ENCODE peak calls at places on chromosomes 11 and 22, in five cellular contexts. One of them, this sample, is unnamed.

GRCh38 chr11:120756931-120757330 is 245.4 kb downstream of the GRIK4 start:
- DNase-seq in iPS-NIHi11: peak; percentile 8
- DNase-seq in stimulated activated effector memory CD8-positive, alpha-beta T cell treated with anti-CD3 and anti-CD28 coated beads, Interleukin-12 subunit alpha, Interleukin-12 subunit beta, amount 100 ng/mL, for 72 hours: no peak
- DNase-seq in psoas muscle: no peak
- DNase-seq in activated T-helper 1 cell treated with Interleukin-2 at 50 U/mL for 16 hours: no peak
- DNase-seq in this sample: no peak

GRCh38 chr11:34654491-34655334 is 33.8 kb downstream of the EHF start:
- DNase-seq in iPS-NIHi11: peak; percentile 26
- DNase-seq in stimulated activated effector memory CD8-positive, alpha-beta T cell treated with anti-CD3 and anti-CD28 coated beads, Interleukin-12 subunit alpha, Interleukin-12 subunit beta, amount 100 ng/mL, for 72 hours: peak; percentile 26
- DNase-seq in psoas muscle: peak; percentile 89
- DNase-seq in activated T-helper 1 cell treated with Interleukin-2 at 50 U/mL for 16 hours: no peak
- DNase-seq in this sample: no peak

GRCh38 chr22:44952863-44953790 is 56.7 kb downstream of the PHF21B start:
- DNase-seq in iPS-NIHi11: no peak
- DNase-seq in stimulated activated effector memory CD8-positive, alpha-beta T cell treated with anti-CD3 and anti-CD28 coated beads, Interleukin-12 subunit alpha, Interleukin-12 subunit beta, amount 100 ng/mL, for 72 hours: no peak
- DNase-seq in psoas muscle: no peak
- DNase-seq in activated T-helper 1 cell treated with Interleukin-2 at 50 U/mL for 16 hours: no peak
- DNase-seq in this sample: peak; percentile 9

GRCh38 chr11:36073411-36074203 is 129.7 kb downstream of the LDLRAD3 start:
- DNase-seq in iPS-NIHi11: no peak
- DNase-seq in stimulated activated effector memory CD8-positive, alpha-beta T cell treated with anti-CD3 and anti-CD28 coated beads, Interleukin-12 subunit alpha, Interleukin-12 subunit beta, amount 100 ng/mL, for 72 hours: no peak
- DNase-seq in psoas muscle: peak; percentile 74
- DNase-seq in activated T-helper 1 cell treated with Interleukin-2 at 50 U/mL for 16 hours: no peak
- DNase-seq in this sample: no peak

GRCh38 chr11:60206616-60207015 is 23.7 kb upstream of the MS4A6A start:
- DNase-seq in iPS-NIHi11: no peak
- DNase-seq in stimulated activated effector memory CD8-positive, alpha-beta T cell treated with anti-CD3 and anti-CD28 coated beads, Interleukin-12 subunit alpha, Interleukin-12 subunit beta, amount 100 ng/mL, for 72 hours: no peak
- DNase-seq in psoas muscle: no peak
- DNase-seq in activated T-helper 1 cell treated with Interleukin-2 at 50 U/mL for 16 hours: no peak
- DNase-seq in this sample: no peak

GRCh38 chr22:24155597-24156145 is 25.6 kb upstream of the SUSD2 start:
- DNase-seq in iPS-NIHi11: peak; percentile 82
- DNase-seq in stimulated activated effector memory CD8-positive, alpha-beta T cell treated with anti-CD3 and anti-CD28 coated beads, Interleukin-12 subunit alpha, Interleukin-12 subunit beta, amount 100 ng/mL, for 72 hours: peak; percentile 72
- DNase-seq in psoas muscle: peak; percentile 87
- DNase-seq in activated T-helper 1 cell treated with Interleukin-2 at 50 U/mL for 16 hours: peak; percentile 27
- DNase-seq in this sample: peak; percentile 68

GRCh38 chr11:66861774-66862558 is 5.1 kb downstream of the LRFN4 start:
- DNase-seq in iPS-NIHi11: no peak
- DNase-seq in stimulated activated effector memory CD8-positive, alpha-beta T cell treated with anti-CD3 and anti-CD28 coated beads, Interleukin-12 subunit alpha, Interleukin-12 subunit beta, amount 100 ng/mL, for 72 hours: no peak
- DNase-seq in psoas muscle: no peak
- DNase-seq in activated T-helper 1 cell treated with Interleukin-2 at 50 U/mL for 16 hours: no peak
- DNase-seq in this sample: no peak

GRCh38 chr22:19719055-19719482 is 4.3 kb upstream of the GP1BB start:
- DNase-seq in iPS-NIHi11: no peak
- DNase-seq in stimulated activated effector memory CD8-positive, alpha-beta T cell treated with anti-CD3 and anti-CD28 coated beads, Interleukin-12 subunit alpha, Interleukin-12 subunit beta, amount 100 ng/mL, for 72 hours: no peak
- DNase-seq in psoas muscle: no peak
- DNase-seq in activated T-helper 1 cell treated with Interleukin-2 at 50 U/mL for 16 hours: no peak
- DNase-seq in this sample: no peak

GRCh38 chr22:30968015-30968923 is at the start of gene MORC2:
- DNase-seq in iPS-NIHi11: peak; percentile 67
- DNase-seq in stimulated activated effector memory CD8-positive, alpha-beta T cell treated with anti-CD3 and anti-CD28 coated beads, Interleukin-12 subunit alpha, Interleukin-12 subunit beta, amount 100 ng/mL, for 72 hours: no peak
- DNase-seq in psoas muscle: peak; percentile 69
- DNase-seq in activated T-helper 1 cell treated with Interleukin-2 at 50 U/mL for 16 hours: no peak
- DNase-seq in this sample: no peak

GRCh38 chr22:33864723-33865130 is 55.5 kb downstream of the LARGE1 start:
- DNase-seq in iPS-NIHi11: no peak
- DNase-seq in stimulated activated effector memory CD8-positive, alpha-beta T cell treated with anti-CD3 and anti-CD28 coated beads, Interleukin-12 subunit alpha, Interleukin-12 subunit beta, amount 100 ng/mL, for 72 hours: no peak
- DNase-seq in psoas muscle: no peak
- DNase-seq in activated T-helper 1 cell treated with Interleukin-2 at 50 U/mL for 16 hours: no peak
- DNase-seq in this sample: no peak

GRCh38 chr11:7019500-7020182 is 505 bp downstream of the ZNF214 start:
- DNase-seq in iPS-NIHi11: peak; percentile 44
- DNase-seq in stimulated activated effector memory CD8-positive, alpha-beta T cell treated with anti-CD3 and anti-CD28 coated beads, Interleukin-12 subunit alpha, Interleukin-12 subunit beta, amount 100 ng/mL, for 72 hours: no peak
- DNase-seq in psoas muscle: peak; percentile 23
- DNase-seq in activated T-helper 1 cell treated with Interleukin-2 at 50 U/mL for 16 hours: no peak
- DNase-seq in this sample: no peak

GRCh38 chr11:69317401-69318092 is 23.6 kb downstream of the MYEOV start:
- DNase-seq in iPS-NIHi11: no peak
- DNase-seq in stimulated activated effector memory CD8-positive, alpha-beta T cell treated with anti-CD3 and anti-CD28 coated beads, Interleukin-12 subunit alpha, Interleukin-12 subunit beta, amount 100 ng/mL, for 72 hours: no peak
- DNase-seq in psoas muscle: no peak
- DNase-seq in activated T-helper 1 cell treated with Interleukin-2 at 50 U/mL for 16 hours: no peak
- DNase-seq in this sample: no peak

GRCh38 chr11:83265331-83265730 is 20.8 kb downstream of the CCDC90B start:
- DNase-seq in iPS-NIHi11: no peak
- DNase-seq in stimulated activated effector memory CD8-positive, alpha-beta T cell treated with anti-CD3 and anti-CD28 coated beads, Interleukin-12 subunit alpha, Interleukin-12 subunit beta, amount 100 ng/mL, for 72 hours: no peak
- DNase-seq in psoas muscle: no peak
- DNase-seq in activated T-helper 1 cell treated with Interleukin-2 at 50 U/mL for 16 hours: no peak
- DNase-seq in this sample: no peak

GRCh38 chr11:130314184-130314748 is 451 bp downstream of the ZBTB44 start:
- DNase-seq in iPS-NIHi11: peak; percentile 80
- DNase-seq in stimulated activated effector memory CD8-positive, alpha-beta T cell treated with anti-CD3 and anti-CD28 coated beads, Interleukin-12 subunit alpha, Interleukin-12 subunit beta, amount 100 ng/mL, for 72 hours: peak; percentile 83
- DNase-seq in psoas muscle: peak; percentile 67
- DNase-seq in activated T-helper 1 cell treated with Interleukin-2 at 50 U/mL for 16 hours: peak; percentile 62
- DNase-seq in this sample: peak; percentile 75

GRCh38 chr11:13448876-13449275 is 14.1 kb downstream of the BTBD10 start:
- DNase-seq in iPS-NIHi11: no peak
- DNase-seq in stimulated activated effector memory CD8-positive, alpha-beta T cell treated with anti-CD3 and anti-CD28 coated beads, Interleukin-12 subunit alpha, Interleukin-12 subunit beta, amount 100 ng/mL, for 72 hours: no peak
- DNase-seq in psoas muscle: peak; percentile 20
- DNase-seq in activated T-helper 1 cell treated with Interleukin-2 at 50 U/mL for 16 hours: no peak
- DNase-seq in this sample: peak; percentile 4

GRCh38 chr22:31055322-31056159 is 25.6 kb upstream of the SMTN start:
- DNase-seq in iPS-NIHi11: peak; percentile 76
- DNase-seq in stimulated activated effector memory CD8-positive, alpha-beta T cell treated with anti-CD3 and anti-CD28 coated beads, Interleukin-12 subunit alpha, Interleukin-12 subunit beta, amount 100 ng/mL, for 72 hours: no peak
- DNase-seq in psoas muscle: peak; percentile 86
- DNase-seq in activated T-helper 1 cell treated with Interleukin-2 at 50 U/mL for 16 hours: no peak
- DNase-seq in this sample: no peak

GRCh38 chr11:79269923-79270322 is 170.9 kb downstream of the TENM4 start:
- DNase-seq in iPS-NIHi11: peak; percentile 24
- DNase-seq in stimulated activated effector memory CD8-positive, alpha-beta T cell treated with anti-CD3 and anti-CD28 coated beads, Interleukin-12 subunit alpha, Interleukin-12 subunit beta, amount 100 ng/mL, for 72 hours: no peak
- DNase-seq in psoas muscle: no peak
- DNase-seq in activated T-helper 1 cell treated with Interleukin-2 at 50 U/mL for 16 hours: no peak
- DNase-seq in this sample: no peak

GRCh38 chr11:18191376-18191775 is 18.7 kb downstream of the MRGPRX4 start:
- DNase-seq in iPS-NIHi11: no peak
- DNase-seq in stimulated activated effector memory CD8-positive, alpha-beta T cell treated with anti-CD3 and anti-CD28 coated beads, Interleukin-12 subunit alpha, Interleukin-12 subunit beta, amount 100 ng/mL, for 72 hours: no peak
- DNase-seq in psoas muscle: no peak
- DNase-seq in activated T-helper 1 cell treated with Interleukin-2 at 50 U/mL for 16 hours: no peak
- DNase-seq in this sample: peak; percentile 34

GRCh38 chr11:86978756-86979608 is 23.8 kb upstream of the FZD4 start:
- DNase-seq in iPS-NIHi11: no peak
- DNase-seq in stimulated activated effector memory CD8-positive, alpha-beta T cell treated with anti-CD3 and anti-CD28 coated beads, Interleukin-12 subunit alpha, Interleukin-12 subunit beta, amount 100 ng/mL, for 72 hours: no peak
- DNase-seq in psoas muscle: no peak
- DNase-seq in activated T-helper 1 cell treated with Interleukin-2 at 50 U/mL for 16 hours: no peak
- DNase-seq in this sample: peak; percentile 54

GRCh38 chr11:98940913-98941312 is 79.8 kb upstream of the CNTN5 start:
- DNase-seq in iPS-NIHi11: peak; percentile 53
- DNase-seq in stimulated activated effector memory CD8-positive, alpha-beta T cell treated with anti-CD3 and anti-CD28 coated beads, Interleukin-12 subunit alpha, Interleukin-12 subunit beta, amount 100 ng/mL, for 72 hours: no peak
- DNase-seq in psoas muscle: no peak
- DNase-seq in activated T-helper 1 cell treated with Interleukin-2 at 50 U/mL for 16 hours: no peak
- DNase-seq in this sample: no peak

GRCh38 chr11:10908215-10908990 is 50.5 kb upstream of the ZBED5 start:
- DNase-seq in iPS-NIHi11: no peak
- DNase-seq in stimulated activated effector memory CD8-positive, alpha-beta T cell treated with anti-CD3 and anti-CD28 coated beads, Interleukin-12 subunit alpha, Interleukin-12 subunit beta, amount 100 ng/mL, for 72 hours: no peak
- DNase-seq in psoas muscle: no peak
- DNase-seq in activated T-helper 1 cell treated with Interleukin-2 at 50 U/mL for 16 hours: no peak
- DNase-seq in this sample: no peak

GRCh38 chr11:92224394-92225205 is at the start of gene FAT3:
- DNase-seq in iPS-NIHi11: peak; percentile 66
- DNase-seq in stimulated activated effector memory CD8-positive, alpha-beta T cell treated with anti-CD3 and anti-CD28 coated beads, Interleukin-12 subunit alpha, Interleukin-12 subunit beta, amount 100 ng/mL, for 72 hours: no peak
- DNase-seq in psoas muscle: peak; percentile 35
- DNase-seq in activated T-helper 1 cell treated with Interleukin-2 at 50 U/mL for 16 hours: no peak
- DNase-seq in this sample: no peak

GRCh38 chr11:130408401-130408890 is 20.0 kb downstream of the ADAMTS8 start:
- DNase-seq in iPS-NIHi11: no peak
- DNase-seq in stimulated activated effector memory CD8-positive, alpha-beta T cell treated with anti-CD3 and anti-CD28 coated beads, Interleukin-12 subunit alpha, Interleukin-12 subunit beta, amount 100 ng/mL, for 72 hours: no peak
- DNase-seq in psoas muscle: no peak
- DNase-seq in activated T-helper 1 cell treated with Interleukin-2 at 50 U/mL for 16 hours: no peak
- DNase-seq in this sample: no peak

GRCh38 chr11:128725630-128726461 is 32.0 kb downstream of the FLI1 start:
- DNase-seq in iPS-NIHi11: no peak
- DNase-seq in stimulated activated effector memory CD8-positive, alpha-beta T cell treated with anti-CD3 and anti-CD28 coated beads, Interleukin-12 subunit alpha, Interleukin-12 subunit beta, amount 100 ng/mL, for 72 hours: peak; percentile 72
- DNase-seq in psoas muscle: no peak
- DNase-seq in activated T-helper 1 cell treated with Interleukin-2 at 50 U/mL for 16 hours: peak; percentile 33
- DNase-seq in this sample: peak; percentile 95